ENCODE peak calls at places on chromosome 6, in eight cellular contexts. R is WTC11; A is stimulated activated CD4-positive, alpha-beta T cell treated with anti-CD3 and anti-CD28 coated beads, Interleukin-4, amount 100 ng/mL, for 24 hours; M is stimulated activated CD8-positive, alpha-beta memory T cell treated with anti-CD3 and anti-CD28 coated beads, Interleukin-4, amount 100 ng/mL, for 48 hours; H is fibroblast of gingiva; V is hypothalamus; T is midbrain; E is HT-29. N is an unnamed sample.

GRCh38 chr6:116381000-116381399 is 10.3 kb downstream of the DSE start:
- DNase-seq in R (no peak), A (no peak), M (no peak), H (no peak), V (no peak), T (no peak), E (no peak), N (no peak)

GRCh38 chr6:42241915-42242314 is 24.3 kb upstream of the MRPS10 start:
- DNase-seq in R (no peak), A (no peak), M (no peak), H (no peak), V (no peak), T (no peak), E (no peak), N (no peak)

GRCh38 chr6:71028877-71029252 is 72.0 kb upstream of the B3GAT2 start:
- DNase-seq in R (no peak), A (no peak), M (no peak), H (no peak), V (no peak), T (no peak), E (no peak), N (no peak)

GRCh38 chr6:63644668-63645326 is 9.2 kb downstream of the PHF3 start:
- DNase-seq in R (no peak), A (no peak), M (no peak), H (no peak), V (no peak), T (no peak), E (no peak), N (no peak)

GRCh38 chr6:11012295-11012754 is 31.8 kb downstream of the ELOVL2 start:
- DNase-seq in R (no peak), A (no peak), M (no peak), H (no peak), V (no peak), T (no peak), E (no peak), N (no peak)

GRCh38 chr6:163459536-163459935 is 45.0 kb downstream of the QKI start:
- DNase-seq in R (no peak), A (no peak), M (no peak), H (no peak), V (no peak), T (no peak), E (no peak), N (no peak)

GRCh38 chr6:74087898-74088297 is 391.9 kb downstream of the CD109 start:
- DNase-seq in R (no peak), A (no peak), M (no peak), H (peak; percentile 55), V (no peak), T (no peak), E (peak; percentile 15), N (no peak)

GRCh38 chr6:33192671-33193602 is 670 bp upstream of the COL11A2 start:
- DNase-seq in R (peak; percentile 41), A (no peak), M (no peak), H (no peak), V (peak; percentile 20), T (peak; percentile 72), E (no peak), N (peak; percentile 58)

GRCh38 chr6:19906161-19906560 is 69.0 kb downstream of the ID4 start:
- DNase-seq in R (no peak), A (no peak), M (no peak), H (no peak), V (no peak), T (no peak), E (no peak), N (no peak)

GRCh38 chr6:166620478-166621113 is 6.5 kb downstream of the RPS6KA2 start:
- DNase-seq in R (no peak), A (no peak), M (no peak), H (peak; percentile 30), V (no peak), T (no peak), E (no peak), N (no peak)

GRCh38 chr6:43740961-43741764 is 28.8 kb upstream of the VEGFA start:
- DNase-seq in R (no peak), A (no peak), M (no peak), H (peak; percentile 35), V (no peak), T (no peak), E (no peak), N (no peak)

GRCh38 chr6:44664716-44665115 is 277.2 kb downstream of the CDC5L start:
- DNase-seq in R (no peak), A (no peak), M (no peak), H (no peak), V (no peak), T (no peak), E (no peak), N (no peak)

GRCh38 chr6:70790483-70790882 is 122.8 kb downstream of the SMAP1 start:
- DNase-seq in R (no peak), A (no peak), M (no peak), H (peak; percentile 30), V (no peak), T (no peak), E (no peak), N (no peak)

GRCh38 chr6:118768904-118769325 is 117.5 kb upstream of the CEP85L start:
- DNase-seq in R (no peak), A (peak; percentile 16), M (peak; percentile 39), H (peak; percentile 28), V (no peak), T (peak; percentile 25), E (no peak), N (no peak)

GRCh38 chr6:116255246-116255800 is 1.4 kb upstream of the TSPYL4 start:
- DNase-seq in R (no peak), A (no peak), M (no peak), H (no peak), V (no peak), T (no peak), E (no peak), N (no peak)

GRCh38 chr6:150627154-150627553 is 27.5 kb downstream of the PLEKHG1 start:
- DNase-seq in R (no peak), A (no peak), M (no peak), H (no peak), V (no peak), T (no peak), E (no peak), N (no peak)

N was measured in occipital lobe.